ENCODE peak calls at places on chromosomes 11 and 22, in four cellular contexts. O is foreskin melanocyte, P is astrocyte of the hippocampus, T is ELR. A is an unnamed sample.

GRCh38 chr11:3674189-3674588 is 3.0 kb upstream of the CHRNA10 start:
- DNase-seq in O (no peak), T (peak; percentile 92), P (peak; percentile 89), A (peak; percentile 47)

GRCh38 chr11:129973809-129974208 is 28.8 kb downstream of the PRDM10 start:
- DNase-seq in O (no peak), P (peak; percentile 54), T (no peak), A (no peak)

GRCh38 chr11:100740440-100740839 is 53.4 kb downstream of the ARHGAP42 start:
- DNase-seq in O (no peak), P (peak; percentile 52), T (peak; percentile 17), A (peak; percentile 54)

GRCh38 chr22:16959345-16959930 is 48.6 kb downstream of the GAB4 start:
- DNase-seq in O (no peak), T (no peak), P (no peak), A (no peak)

GRCh38 chr11:33266418-33267215 is 9.4 kb downstream of the HIPK3 start:
- DNase-seq in T (peak; percentile 26), P (peak; percentile 72), O (no peak), A (peak; percentile 62)

GRCh38 chr22:27032121-27032761 is 374.9 kb downstream of the MIAT start:
- DNase-seq in P (peak; percentile 43), T (peak; percentile 2), O (no peak), A (peak; percentile 2)

GRCh38 chr11:45266693-45267451 is 19.3 kb downstream of the SYT13 start:
- DNase-seq in P (no peak), T (no peak), O (no peak), A (no peak)

GRCh38 chr22:42214625-42215415 is 55.6 kb downstream of the TCF20 start:
- DNase-seq in T (no peak), O (no peak), P (no peak), A (no peak)

GRCh38 chr11:8910662-8911039 is 338 bp upstream of the AKIP1 start:
- DNase-seq in P (no peak), O (no peak), T (no peak), A (no peak)

GRCh38 chr11:104151404-104152204 is 12.3 kb downstream of the PDGFD start:
- DNase-seq in T (peak; percentile 43), O (no peak), P (peak; percentile 28), A (peak; percentile 33)

GRCh38 chr11:15988693-15989231 is 367.6 kb downstream of the SOX6 start:
- DNase-seq in T (no peak), P (no peak), O (no peak), A (no peak)

GRCh38 chr11:47010192-47010591 is 73.6 kb downstream of the CSTPP1 start:
- DNase-seq in P (no peak), O (no peak), T (no peak), A (peak; percentile 25)

GRCh38 chr22:18028817-18029527 is 4.6 kb upstream of the MICAL3 start:
- DNase-seq in O (no peak), T (no peak), P (no peak), A (no peak)

GRCh38 chr11:116703421-116703820 is 69.4 kb downstream of the BUD13 start:
- DNase-seq in O (no peak), P (peak; percentile 67), T (no peak), A (peak; percentile 6)

GRCh38 chr22:47292546-47293320 is 530.3 kb downstream of the TBC1D22A start:
- DNase-seq in T (no peak), O (no peak), P (no peak), A (peak; percentile 11)

GRCh38 chr22:46149998-46150549 is at the start of gene PPARA:
- DNase-seq in O (peak; percentile 46), P (peak; percentile 92), T (peak; percentile 75), A (peak; percentile 86)

GRCh38 chr11:64619811-64620285 is 28.8 kb downstream of the SLC22A12 start:
- DNase-seq in T (peak; percentile 59), O (no peak), P (peak; percentile 39), A (peak; percentile 72)

GRCh38 chr22:26547426-26547825 is 35.2 kb upstream of the TFIP11 start:
- DNase-seq in P (no peak), O (no peak), T (peak; percentile 69), A (no peak)

GRCh38 chr11:19974886-19975285 is 185.4 kb downstream of the DBX1 start:
- DNase-seq in O (no peak), P (no peak), T (no peak), A (no peak)

GRCh38 chr11:106262852-106263251 is 185.4 kb downstream of the AASDHPPT start:
- DNase-seq in P (no peak), T (no peak), O (no peak), A (no peak)

GRCh38 chr22:17366830-17367229 is 2.4 kb upstream of the CECR2 start:
- DNase-seq in T (peak; percentile 2), O (peak; percentile 48), P (peak; percentile 15), A (no peak)

GRCh38 chr11:75873417-75874148 is 58.6 kb downstream of the UVRAG start:
- DNase-seq in T (no peak), O (peak; percentile 72), P (no peak), A (no peak)

GRCh38 chr22:41022470-41023298 is 69.7 kb upstream of the EP300 start:
- DNase-seq in T (peak; percentile 92), P (peak; percentile 91), O (peak; percentile 81), A (peak; percentile 89)

GRCh38 chr22:38489142-38489541 is 17.0 kb downstream of the DDX17 start:
- DNase-seq in P (no peak), T (no peak), O (no peak), A (no peak)

GRCh38 chr11:66543263-66544107 is 2.4 kb downstream of the ZDHHC24 start:
- DNase-seq in P (peak; percentile 83), O (peak; percentile 29), T (peak; percentile 55), A (peak; percentile 57)

GRCh38 chr11:47714554-47715081 is 551 bp downstream of the AGBL2 start:
- DNase-seq in T (peak; percentile 35), O (no peak), P (no peak), A (peak; percentile 34)

GRCh38 chr11:125408281-125408680 is 87.8 kb downstream of the FEZ1 start:
- DNase-seq in O (no peak), P (no peak), T (no peak), A (no peak)